ENCODE peak calls at places on chromosomes 7 and 10, in ten cellular contexts. One of them, this sample, is unnamed.

GRCh38 chr7:140136108-140136507 is 40.7 kb downstream of the KDM7A start:
- DNase-seq in body of pancreas: no peak
- DNase-seq in colonic mucosa: no peak
- DNase-seq in mucosa of gallbladder: no peak
- DNase-seq in GM12865: no peak
- DNase-seq in uterus: no peak
- DNase-seq in CD8-positive, alpha-beta T cell: no peak
- DNase-seq in NCI-H2081: no peak
- DNase-seq in AG08396: no peak
- DNase-seq in epithelial cell of esophagus: no peak
- DNase-seq in this sample: no peak

GRCh38 chr10:55631071-55631654 is 729.9 kb downstream of the ZWINT start:
- DNase-seq in body of pancreas: peak; percentile 66
- DNase-seq in colonic mucosa: peak; percentile 41
- DNase-seq in mucosa of gallbladder: peak; percentile 21
- DNase-seq in GM12865: no peak
- DNase-seq in uterus: no peak
- DNase-seq in CD8-positive, alpha-beta T cell: no peak
- DNase-seq in NCI-H2081: peak; percentile 76
- DNase-seq in AG08396: peak; percentile 12
- DNase-seq in epithelial cell of esophagus: peak; percentile 62
- DNase-seq in this sample: peak; percentile 58

GRCh38 chr7:151795168-151795754 is 81.7 kb downstream of the PRKAG2 start:
- DNase-seq in body of pancreas: no peak
- DNase-seq in colonic mucosa: no peak
- DNase-seq in mucosa of gallbladder: no peak
- DNase-seq in GM12865: peak; percentile 79
- DNase-seq in uterus: no peak
- DNase-seq in CD8-positive, alpha-beta T cell: peak; percentile 53
- DNase-seq in NCI-H2081: no peak
- DNase-seq in AG08396: no peak
- DNase-seq in epithelial cell of esophagus: no peak
- DNase-seq in this sample: peak; percentile 52

GRCh38 chr7:28613262-28613661 is 200.9 kb downstream of the CREB5 start:
- DNase-seq in body of pancreas: no peak
- DNase-seq in colonic mucosa: no peak
- DNase-seq in mucosa of gallbladder: no peak
- DNase-seq in GM12865: no peak
- DNase-seq in uterus: no peak
- DNase-seq in CD8-positive, alpha-beta T cell: no peak
- DNase-seq in NCI-H2081: no peak
- DNase-seq in AG08396: no peak
- DNase-seq in epithelial cell of esophagus: peak; percentile 37
- DNase-seq in this sample: no peak

GRCh38 chr7:11345621-11346020 is 371.9 kb downstream of the PHF14 start:
- DNase-seq in body of pancreas: no peak
- DNase-seq in colonic mucosa: no peak
- DNase-seq in mucosa of gallbladder: no peak
- DNase-seq in GM12865: no peak
- DNase-seq in uterus: no peak
- DNase-seq in CD8-positive, alpha-beta T cell: no peak
- DNase-seq in NCI-H2081: no peak
- DNase-seq in AG08396: no peak
- DNase-seq in epithelial cell of esophagus: no peak
- DNase-seq in this sample: no peak

GRCh38 chr10:3091346-3091787 is 24.0 kb downstream of the PFKP start:
- DNase-seq in body of pancreas: no peak
- DNase-seq in colonic mucosa: no peak
- DNase-seq in mucosa of gallbladder: peak; percentile 68
- DNase-seq in GM12865: peak; percentile 70
- DNase-seq in uterus: no peak
- DNase-seq in CD8-positive, alpha-beta T cell: no peak
- DNase-seq in NCI-H2081: no peak
- DNase-seq in AG08396: peak; percentile 31
- DNase-seq in epithelial cell of esophagus: peak; percentile 93
- DNase-seq in this sample: peak; percentile 86

GRCh38 chr10:93199221-93199681 is 125.6 kb downstream of the CYP26A1 start:
- DNase-seq in body of pancreas: peak; percentile 39
- DNase-seq in colonic mucosa: peak; percentile 78
- DNase-seq in mucosa of gallbladder: peak; percentile 68
- DNase-seq in GM12865: peak; percentile 26
- DNase-seq in uterus: peak; percentile 33
- DNase-seq in CD8-positive, alpha-beta T cell: no peak
- DNase-seq in NCI-H2081: no peak
- DNase-seq in AG08396: peak; percentile 34
- DNase-seq in epithelial cell of esophagus: peak; percentile 21
- DNase-seq in this sample: no peak

GRCh38 chr7:88835147-88835728 is 39.7 kb upstream of the TEX47 start:
- DNase-seq in body of pancreas: no peak
- DNase-seq in colonic mucosa: no peak
- DNase-seq in mucosa of gallbladder: no peak
- DNase-seq in GM12865: peak; percentile 57
- DNase-seq in uterus: no peak
- DNase-seq in CD8-positive, alpha-beta T cell: no peak
- DNase-seq in NCI-H2081: peak; percentile 55
- DNase-seq in AG08396: no peak
- DNase-seq in epithelial cell of esophagus: peak; percentile 45
- DNase-seq in this sample: no peak

GRCh38 chr10:110746254-110746826 is 102.2 kb downstream of the RBM20 start:
- DNase-seq in body of pancreas: peak; percentile 84
- DNase-seq in colonic mucosa: peak; percentile 75
- DNase-seq in mucosa of gallbladder: peak; percentile 60
- DNase-seq in GM12865: peak; percentile 74
- DNase-seq in uterus: peak; percentile 65
- DNase-seq in CD8-positive, alpha-beta T cell: peak; percentile 43
- DNase-seq in NCI-H2081: peak; percentile 27
- DNase-seq in AG08396: peak; percentile 72
- DNase-seq in epithelial cell of esophagus: peak; percentile 91
- DNase-seq in this sample: no peak

GRCh38 chr7:112334366-112334765 is 115.9 kb upstream of the IFRD1 start:
- DNase-seq in body of pancreas: no peak
- DNase-seq in colonic mucosa: no peak
- DNase-seq in mucosa of gallbladder: no peak
- DNase-seq in GM12865: no peak
- DNase-seq in uterus: no peak
- DNase-seq in CD8-positive, alpha-beta T cell: no peak
- DNase-seq in NCI-H2081: no peak
- DNase-seq in AG08396: no peak
- DNase-seq in epithelial cell of esophagus: no peak
- DNase-seq in this sample: no peak

GRCh38 chr7:102122026-102122425 is 164.6 kb upstream of the SH2B2 start:
- DNase-seq in body of pancreas: no peak
- DNase-seq in colonic mucosa: no peak
- DNase-seq in mucosa of gallbladder: no peak
- DNase-seq in GM12865: peak; percentile 66
- DNase-seq in uterus: no peak
- DNase-seq in CD8-positive, alpha-beta T cell: no peak
- DNase-seq in NCI-H2081: no peak
- DNase-seq in AG08396: peak; percentile 47
- DNase-seq in epithelial cell of esophagus: peak; percentile 29
- DNase-seq in this sample: peak; percentile 83

GRCh38 chr10:79321494-79321882 is 25.8 kb upstream of the PPIF start:
- DNase-seq in body of pancreas: no peak
- DNase-seq in colonic mucosa: no peak
- DNase-seq in mucosa of gallbladder: no peak
- DNase-seq in GM12865: no peak
- DNase-seq in uterus: no peak
- DNase-seq in CD8-positive, alpha-beta T cell: no peak
- DNase-seq in NCI-H2081: no peak
- DNase-seq in AG08396: no peak
- DNase-seq in epithelial cell of esophagus: no peak
- DNase-seq in this sample: no peak

GRCh38 chr10:43202657-43203490 is 64.0 kb downstream of the RASGEF1A start:
- DNase-seq in body of pancreas: peak; percentile 53
- DNase-seq in colonic mucosa: peak; percentile 60
- DNase-seq in mucosa of gallbladder: no peak
- DNase-seq in GM12865: peak; percentile 33
- DNase-seq in uterus: peak; percentile 21
- DNase-seq in CD8-positive, alpha-beta T cell: peak; percentile 50
- DNase-seq in NCI-H2081: no peak
- DNase-seq in AG08396: peak; percentile 58
- DNase-seq in epithelial cell of esophagus: peak; percentile 32
- DNase-seq in this sample: peak; percentile 83

GRCh38 chr10:113515521-113516045 is 37.3 kb upstream of the HABP2 start:
- DNase-seq in body of pancreas: no peak
- DNase-seq in colonic mucosa: no peak
- DNase-seq in mucosa of gallbladder: no peak
- DNase-seq in GM12865: no peak
- DNase-seq in uterus: no peak
- DNase-seq in CD8-positive, alpha-beta T cell: no peak
- DNase-seq in NCI-H2081: no peak
- DNase-seq in AG08396: no peak
- DNase-seq in epithelial cell of esophagus: no peak
- DNase-seq in this sample: no peak

GRCh38 chr7:105521027-105521730 is 892 bp downstream of the PUS7 start:
- DNase-seq in body of pancreas: peak; percentile 56
- DNase-seq in colonic mucosa: peak; percentile 64
- DNase-seq in mucosa of gallbladder: peak; percentile 42
- DNase-seq in GM12865: peak; percentile 60
- DNase-seq in uterus: peak; percentile 45
- DNase-seq in CD8-positive, alpha-beta T cell: no peak
- DNase-seq in NCI-H2081: peak; percentile 48
- DNase-seq in AG08396: peak; percentile 72
- DNase-seq in epithelial cell of esophagus: peak; percentile 53
- DNase-seq in this sample: peak; percentile 91

GRCh38 chr7:14806886-14807285 is 95.7 kb downstream of the DGKB start:
- DNase-seq in body of pancreas: no peak
- DNase-seq in colonic mucosa: no peak
- DNase-seq in mucosa of gallbladder: no peak
- DNase-seq in GM12865: no peak
- DNase-seq in uterus: no peak
- DNase-seq in CD8-positive, alpha-beta T cell: no peak
- DNase-seq in NCI-H2081: no peak
- DNase-seq in AG08396: no peak
- DNase-seq in epithelial cell of esophagus: no peak
- DNase-seq in this sample: no peak

GRCh38 chr7:17369686-17370426 is 71.4 kb downstream of the AHR start:
- DNase-seq in body of pancreas: peak; percentile 39
- DNase-seq in colonic mucosa: no peak
- DNase-seq in mucosa of gallbladder: peak; percentile 71
- DNase-seq in GM12865: no peak
- DNase-seq in uterus: peak; percentile 24
- DNase-seq in CD8-positive, alpha-beta T cell: no peak
- DNase-seq in NCI-H2081: no peak
- DNase-seq in AG08396: peak; percentile 61
- DNase-seq in epithelial cell of esophagus: peak; percentile 93
- DNase-seq in this sample: peak; percentile 86

GRCh38 chr10:46299531-46300366 is 13.0 kb downstream of the ANTXRL start:
- DNase-seq in body of pancreas: no peak
- DNase-seq in colonic mucosa: no peak
- DNase-seq in mucosa of gallbladder: no peak
- DNase-seq in GM12865: no peak
- DNase-seq in uterus: no peak
- DNase-seq in CD8-positive, alpha-beta T cell: no peak
- DNase-seq in NCI-H2081: no peak
- DNase-seq in AG08396: no peak
- DNase-seq in epithelial cell of esophagus: no peak
- DNase-seq in this sample: peak; percentile 59

GRCh38 chr7:82263880-82264751 is 179.5 kb downstream of the CACNA2D1 start:
- DNase-seq in body of pancreas: no peak
- DNase-seq in colonic mucosa: no peak
- DNase-seq in mucosa of gallbladder: no peak
- DNase-seq in GM12865: no peak
- DNase-seq in uterus: no peak
- DNase-seq in CD8-positive, alpha-beta T cell: no peak
- DNase-seq in NCI-H2081: peak; percentile 48
- DNase-seq in AG08396: no peak
- DNase-seq in epithelial cell of esophagus: no peak
- DNase-seq in this sample: no peak

GRCh38 chr10:72344932-72345331 is 9.8 kb downstream of the DNAJB12 start:
- DNase-seq in body of pancreas: no peak
- DNase-seq in colonic mucosa: no peak
- DNase-seq in mucosa of gallbladder: no peak
- DNase-seq in GM12865: peak; percentile 74
- DNase-seq in uterus: no peak
- DNase-seq in CD8-positive, alpha-beta T cell: no peak
- DNase-seq in NCI-H2081: no peak
- DNase-seq in AG08396: no peak
- DNase-seq in epithelial cell of esophagus: no peak
- DNase-seq in this sample: no peak

GRCh38 chr7:112182749-112183148 is 23.4 kb downstream of the DOCK4 start:
- DNase-seq in body of pancreas: peak; percentile 21
- DNase-seq in colonic mucosa: no peak
- DNase-seq in mucosa of gallbladder: no peak
- DNase-seq in GM12865: no peak
- DNase-seq in uterus: no peak
- DNase-seq in CD8-positive, alpha-beta T cell: no peak
- DNase-seq in NCI-H2081: no peak
- DNase-seq in AG08396: no peak
- DNase-seq in epithelial cell of esophagus: no peak
- DNase-seq in this sample: peak; percentile 25

GRCh38 chr10:48490576-48491345 is 114.1 kb downstream of the ARHGAP22 start:
- DNase-seq in body of pancreas: no peak
- DNase-seq in colonic mucosa: peak; percentile 13
- DNase-seq in mucosa of gallbladder: no peak
- DNase-seq in GM12865: no peak
- DNase-seq in uterus: no peak
- DNase-seq in CD8-positive, alpha-beta T cell: no peak
- DNase-seq in NCI-H2081: no peak
- DNase-seq in AG08396: no peak
- DNase-seq in epithelial cell of esophagus: no peak
- DNase-seq in this sample: no peak

GRCh38 chr10:69318997-69319727 is 40.9 kb downstream of the HK1 start:
- DNase-seq in body of pancreas: peak; percentile 73
- DNase-seq in colonic mucosa: peak; percentile 89
- DNase-seq in mucosa of gallbladder: peak; percentile 69
- DNase-seq in GM12865: peak; percentile 60
- DNase-seq in uterus: peak; percentile 81
- DNase-seq in CD8-positive, alpha-beta T cell: peak; percentile 79
- DNase-seq in NCI-H2081: peak; percentile 4
- DNase-seq in AG08396: peak; percentile 81
- DNase-seq in epithelial cell of esophagus: peak; percentile 61
- DNase-seq in this sample: peak; percentile 97

GRCh38 chr10:110780704-110781103 is 91.0 kb upstream of the PDCD4 start:
- DNase-seq in body of pancreas: no peak
- DNase-seq in colonic mucosa: no peak
- DNase-seq in mucosa of gallbladder: no peak
- DNase-seq in GM12865: no peak
- DNase-seq in uterus: no peak
- DNase-seq in CD8-positive, alpha-beta T cell: no peak
- DNase-seq in NCI-H2081: no peak
- DNase-seq in AG08396: no peak
- DNase-seq in epithelial cell of esophagus: no peak
- DNase-seq in this sample: no peak

GRCh38 chr7:79302281-79302680 is 151.2 kb downstream of the MAGI2 start:
- DNase-seq in body of pancreas: no peak
- DNase-seq in colonic mucosa: no peak
- DNase-seq in mucosa of gallbladder: no peak
- DNase-seq in GM12865: no peak
- DNase-seq in uterus: no peak
- DNase-seq in CD8-positive, alpha-beta T cell: no peak
- DNase-seq in NCI-H2081: no peak
- DNase-seq in AG08396: no peak
- DNase-seq in epithelial cell of esophagus: no peak
- DNase-seq in this sample: no peak

GRCh38 chr10:8296742-8297101 is 242.2 kb downstream of the GATA3 start:
- DNase-seq in body of pancreas: no peak
- DNase-seq in colonic mucosa: no peak
- DNase-seq in mucosa of gallbladder: no peak
- DNase-seq in GM12865: no peak
- DNase-seq in uterus: no peak
- DNase-seq in CD8-positive, alpha-beta T cell: no peak
- DNase-seq in NCI-H2081: no peak
- DNase-seq in AG08396: no peak
- DNase-seq in epithelial cell of esophagus: no peak
- DNase-seq in this sample: no peak

GRCh38 chr10:48803831-48804584 is 119.3 kb downstream of the WDFY4 start:
- DNase-seq in body of pancreas: no peak
- DNase-seq in colonic mucosa: no peak
- DNase-seq in mucosa of gallbladder: no peak
- DNase-seq in GM12865: no peak
- DNase-seq in uterus: no peak
- DNase-seq in CD8-positive, alpha-beta T cell: no peak
- DNase-seq in NCI-H2081: no peak
- DNase-seq in AG08396: no peak
- DNase-seq in epithelial cell of esophagus: no peak
- DNase-seq in this sample: no peak

GRCh38 chr7:107939472-107940145 is 48.6 kb downstream of the DLD start:
- DNase-seq in body of pancreas: no peak
- DNase-seq in colonic mucosa: no peak
- DNase-seq in mucosa of gallbladder: no peak
- DNase-seq in GM12865: no peak
- DNase-seq in uterus: peak; percentile 88
- DNase-seq in CD8-positive, alpha-beta T cell: no peak
- DNase-seq in NCI-H2081: no peak
- DNase-seq in AG08396: peak; percentile 29
- DNase-seq in epithelial cell of esophagus: peak; percentile 55
- DNase-seq in this sample: peak; percentile 88